ENCODE peak calls at places on chromosomes 13 and 19, in seven cellular contexts. D, V, T, K, M, H and J are unnamed samples.

GRCh38 chr13:110126391-110126961 is 180.5 kb downstream of the COL4A1 start:
- DNase-seq in D (no peak), V (no peak), T (no peak), K (peak), M (no peak), H (no peak), J (peak)

GRCh38 chr19:28468701-28469459 is 744.1 kb downstream of the UQCRFS1 start:
- DNase-seq in D (no peak), V (no peak), T (no peak), K (no peak), M (no peak), H (no peak), J (peak)

GRCh38 chr13:110546933-110547332 is 14.6 kb downstream of the RAB20 start:
- DNase-seq in D (no peak), V (peak), T (peak), K (peak), M (no peak), H (peak), J (no peak)

GRCh38 chr13:113491418-113491883 is 940 bp upstream of the DCUN1D2 start:
- DNase-seq in D (no peak), V (no peak), T (peak), K (peak), M (peak), H (no peak), J (peak)

GRCh38 chr19:50718255-50719118 is 1.1 kb downstream of the SHANK1 start:
- DNase-seq in D (no peak), V (no peak), T (no peak), K (no peak), M (peak), H (no peak), J (peak)

GRCh38 chr19:15091918-15092753 is 10.1 kb downstream of the OR1I1 start:
- DNase-seq in D (no peak), V (peak), T (no peak), K (peak), M (peak), H (peak), J (peak)

GRCh38 chr19:38917921-38918491 is 6.0 kb upstream of the CCER2 start:
- DNase-seq in D (no peak), V (no peak), T (peak), K (no peak), M (peak), H (peak), J (no peak)

GRCh38 chr19:16327911-16328823 is 3.5 kb downstream of the KLF2 start:
- DNase-seq in D (no peak), V (no peak), T (no peak), K (peak), M (no peak), H (no peak), J (peak)

GRCh38 chr13:78978381-78978998 is 319.5 kb upstream of the OBI1 start:
- DNase-seq in D (no peak), V (peak), T (peak), K (peak), M (peak), H (peak), J (peak)

GRCh38 chr13:70384156-70384555 is 275.9 kb upstream of the KLHL1 start:
- DNase-seq in D (no peak), V (no peak), T (no peak), K (no peak), M (no peak), H (no peak), J (no peak)

GRCh38 chr19:22286151-22286810 is at the start of gene ZNF729:
- DNase-seq in D (no peak), V (no peak), T (no peak), K (no peak), M (no peak), H (no peak), J (no peak)

GRCh38 chr19:36151144-36152051 is 849 bp downstream of the COX7A1 start:
- DNase-seq in D (no peak), V (no peak), T (no peak), K (no peak), M (no peak), H (no peak), J (no peak)

GRCh38 chr13:41306271-41307150 is 4.6 kb upstream of the NAA16 start:
- DNase-seq in D (no peak), V (no peak), T (no peak), K (peak), M (peak), H (no peak), J (no peak)

GRCh38 chr13:48726711-48727110 is 73.0 kb downstream of the CYSLTR2 start:
- DNase-seq in D (no peak), V (no peak), T (no peak), K (no peak), M (no peak), H (no peak), J (no peak)
- TF ChIP-seq MAX in D (no peak), V (no peak), T (no peak), K (no peak), M (no peak), H (no peak), J (no peak)

GRCh38 chr19:1473056-1473400 is 6.0 kb downstream of the C19orf25 start:
- DNase-seq in D (no peak), V (no peak), T (no peak), K (no peak), M (no peak), H (no peak), J (no peak)

GRCh38 chr19:1470864-1471513 is 8.0 kb downstream of the C19orf25 start:
- DNase-seq in D (no peak), V (no peak), T (no peak), K (no peak), M (no peak), H (no peak), J (no peak)

GRCh38 chr19:1469936-1470863 is 8.8 kb downstream of the C19orf25 start:
- DNase-seq in D (no peak), V (peak), T (no peak), K (no peak), M (no peak), H (no peak), J (no peak)

GRCh38 chr19:1472227-1473055 is 6.6 kb downstream of the C19orf25 start:
- DNase-seq in D (no peak), V (no peak), T (no peak), K (no peak), M (peak), H (no peak), J (no peak)

GRCh38 chr19:1471514-1472107 is 7.4 kb downstream of the C19orf25 start:
- DNase-seq in D (no peak), V (no peak), T (no peak), K (no peak), M (no peak), H (no peak), J (no peak)
- TF ChIP-seq CTCF in D (no peak), V (peak), T (no peak), K (no peak), M (no peak), H (peak), J (peak)

DNA sequence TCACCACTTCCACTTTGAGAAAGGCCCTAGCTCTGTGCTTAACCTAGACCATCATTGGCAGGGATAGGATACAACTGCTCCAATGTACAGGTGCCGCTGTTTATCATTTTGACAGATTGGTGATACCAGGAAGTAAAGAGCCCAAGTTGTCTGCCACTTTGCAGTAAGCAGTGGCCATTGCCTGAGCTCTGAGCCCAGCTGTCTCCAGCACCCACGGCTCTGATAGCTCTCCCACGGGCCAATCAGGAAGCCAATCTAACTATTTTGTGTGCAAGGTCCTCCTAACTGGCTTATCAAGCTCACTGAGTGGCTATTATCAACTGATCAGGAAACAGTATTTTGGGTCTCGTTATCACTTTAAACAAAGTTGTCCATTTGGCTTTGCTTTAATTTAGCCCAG is 181.1 kb downstream of the DCT start:
- DNase-seq in D (no peak), V (no peak), T (no peak), K (no peak), M (no peak), H (no peak), J (no peak)
- H3K4me3 ChIP-seq in D (no peak), V (no peak), T (no peak), K (no peak), M (no peak), H (no peak), J (no peak)

GRCh38 chr13:25874907-25875306 is 176.9 kb downstream of the SHISA2 start:
- DNase-seq in D (no peak), V (no peak), T (no peak), K (no peak), M (no peak), H (no peak), J (peak)
- TF ChIP-seq MAX in D (no peak), V (no peak), T (no peak), K (no peak), M (no peak), H (no peak), J (peak)

DNA sequence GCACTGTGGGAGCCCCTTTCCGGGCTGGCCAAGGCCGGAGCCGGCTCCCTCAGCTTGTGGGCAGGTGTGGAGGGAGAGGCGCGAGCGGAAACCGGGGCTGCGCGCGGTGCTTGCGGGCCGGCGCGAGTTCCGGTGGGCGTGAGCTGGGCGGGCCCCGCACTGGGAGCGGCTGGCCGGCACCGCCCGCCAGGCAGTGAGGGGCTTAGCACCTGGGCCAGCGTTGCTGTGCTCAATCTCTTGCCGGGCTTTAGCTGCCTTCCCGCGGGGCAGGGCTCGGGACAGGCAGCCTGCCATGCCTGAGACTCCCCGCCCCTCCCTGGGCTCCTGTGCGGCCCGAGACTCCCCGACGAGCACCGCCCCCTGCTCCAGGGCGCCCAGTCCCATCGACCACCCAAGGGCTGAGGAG is 405.2 kb upstream of the PRR20A start:
- DNase-seq in D (no peak), V (no peak), T (no peak), K (no peak), M (no peak), H (no peak), J (no peak)
- TF ChIP-seq CTCF in D (no peak), V (no peak), T (no peak), K (no peak), M (no peak), H (no peak), J (no peak)

GRCh38 chr13:99981115-99982020 is at the start of gene ZIC2:
- DNase-seq in D (no peak), V (peak), T (no peak), K (no peak), M (peak), H (no peak), J (peak)
- H3K4me3 ChIP-seq in D (peak), V (peak), T (peak), K (no peak), M (no peak), H (peak), J (peak)

GRCh38 chr19:18131841-18132596 is 20.9 kb upstream of the PIK3R2 start:
- DNase-seq in D (no peak), V (no peak), T (no peak), K (no peak), M (no peak), H (no peak), J (peak)

GRCh38 chr19:18141031-18141430 is 11.9 kb upstream of the PIK3R2 start:
- DNase-seq in D (no peak), V (no peak), T (no peak), K (no peak), M (no peak), H (no peak), J (no peak)

GRCh38 chr19:18137242-18137641 is 15.7 kb upstream of the PIK3R2 start:
- DNase-seq in D (no peak), V (no peak), T (no peak), K (no peak), M (no peak), H (no peak), J (no peak)

GRCh38 chr19:18140473-18140872 is 12.5 kb upstream of the PIK3R2 start:
- DNase-seq in D (no peak), V (no peak), T (no peak), K (no peak), M (no peak), H (no peak), J (no peak)

DNA sequence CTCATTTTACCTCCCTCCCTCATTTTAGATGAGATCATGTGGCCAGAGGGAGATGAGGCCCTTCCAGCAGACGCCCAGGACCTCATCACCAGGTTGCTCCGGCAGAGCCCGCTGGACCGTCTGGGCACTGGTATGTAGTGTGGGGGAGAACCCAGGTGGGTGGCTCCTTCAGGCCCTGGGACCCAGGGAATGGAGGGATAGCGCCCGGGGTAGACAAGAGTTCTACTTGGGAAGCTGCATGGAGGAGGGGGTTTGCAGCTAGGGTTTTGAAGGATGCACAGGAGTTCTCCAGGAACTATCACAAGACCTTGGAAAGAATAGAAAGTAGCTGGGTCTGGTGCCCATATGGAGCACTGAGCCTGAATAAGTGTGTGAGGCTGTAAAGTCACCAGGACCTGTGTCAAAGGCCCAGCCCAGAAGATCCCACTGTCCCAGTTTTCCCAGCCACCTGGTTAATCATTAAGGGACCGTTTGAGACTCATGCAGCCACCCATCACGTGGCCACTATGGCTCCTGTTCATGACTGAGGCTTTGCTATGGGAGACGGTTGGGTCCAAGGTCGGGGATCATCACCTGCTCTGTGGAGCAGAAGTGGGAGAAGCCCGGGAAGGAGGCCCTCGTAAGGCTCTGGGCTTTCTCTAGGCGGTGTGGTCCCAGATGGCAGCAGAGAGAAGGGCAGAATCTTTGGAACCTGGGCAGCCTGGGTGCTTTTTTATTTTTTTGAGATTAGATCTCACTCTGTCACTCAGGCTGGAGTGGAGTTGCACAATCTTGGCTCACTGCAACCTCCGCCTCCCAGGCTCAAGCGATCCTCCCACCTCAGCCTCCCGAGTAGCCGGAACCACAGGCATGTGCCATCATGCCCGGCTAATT is 17.0 kb upstream of the PIK3R2 start:
- DNase-seq in D (no peak), V (no peak), T (no peak), K (no peak), M (no peak), H (peak), J (no peak)
- TF ChIP-seq MAX in D (no peak), V (no peak), T (no peak), K (no peak), M (no peak), H (peak), J (no peak)

DNA sequence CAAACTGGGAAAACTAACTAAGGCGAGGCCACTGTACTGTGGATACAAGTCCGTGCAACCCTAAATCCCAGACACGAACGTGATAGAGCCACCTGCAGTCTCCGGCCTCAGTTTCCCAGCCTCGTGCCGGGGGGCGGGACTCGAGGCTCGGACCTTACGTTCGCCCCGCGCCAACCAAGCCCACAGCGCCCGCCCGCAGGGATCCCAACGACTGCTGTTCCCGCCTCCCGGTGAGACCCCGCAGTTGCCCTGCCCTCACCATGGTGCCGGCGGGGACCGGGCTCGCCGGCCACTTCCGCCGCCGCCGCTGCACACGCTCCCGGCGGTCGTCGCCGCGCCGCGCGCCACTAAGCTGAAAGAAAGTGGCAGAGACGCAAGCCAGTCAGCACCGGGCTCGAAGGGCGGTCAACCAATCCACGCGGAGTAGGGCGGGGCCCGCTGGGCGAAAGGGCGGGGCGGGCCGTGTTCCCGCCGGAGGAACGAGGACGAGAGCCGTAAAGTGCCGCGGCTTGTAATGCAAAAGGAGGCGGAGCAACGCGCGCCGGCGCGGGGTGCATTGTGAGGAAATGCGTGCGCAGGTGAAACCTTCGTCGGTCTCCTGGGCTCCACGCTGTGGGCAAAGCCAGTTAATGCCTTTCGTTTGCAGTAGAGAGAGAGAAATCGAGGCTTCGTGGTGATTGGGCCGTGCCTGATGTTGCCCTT is at the start of gene LSM4:
- DNase-seq in D (peak), V (peak), T (peak), K (peak), M (peak), H (peak), J (peak)
- TF ChIP-seq CTCF in D (peak), V (peak), T (no peak), K (peak), M (peak), H (peak), J (peak)

GRCh38 chr13:52650731-52651130 is 1.9 kb upstream of the SUGT1 start:
- DNase-seq in D (no peak), V (no peak), T (no peak), K (peak), M (no peak), H (no peak), J (no peak)
- H3K4me3 ChIP-seq in D (peak), V (peak), T (peak), K (peak), M (peak), H (peak), J (peak)